ENCODE peak calls at places on chromosomes 5 and 9, in eight cellular contexts. Y, W, D, R, G, F, J and M are unnamed samples.

GRCh38 chr5:22779499-22779898 is 73.6 kb downstream of the CDH12 start:
- DNase-seq in W (no peak), D (no peak), R (no peak), Y (no peak), J (no peak), G (no peak), F (no peak), M (no peak)

GRCh38 chr5:67299317-67299716 is 102.7 kb upstream of the CD180 start:
- DNase-seq in R (peak), F (peak), G (no peak), W (no peak), Y (no peak), J (no peak), D (no peak), M (peak)

GRCh38 chr5:147464211-147464610 is 45.7 kb downstream of the DPYSL3 start:
- DNase-seq in J (peak), D (peak), F (peak), W (no peak), R (peak), G (peak), Y (peak), M (no peak)

GRCh38 chr5:177476531-177477233 is 3.2 kb upstream of the DBN1 start:
- DNase-seq in W (no peak), D (peak), Y (no peak), R (peak), J (no peak), F (no peak), G (no peak), M (peak)

GRCh38 chr9:86734762-86735161 is 212.5 kb downstream of the GAS1 start:
- DNase-seq in R (peak), G (no peak), W (no peak), Y (no peak), F (peak), J (no peak), D (peak), M (peak)

GRCh38 chr9:631596-631995 is 209.9 kb upstream of the DMRT1 start:
- DNase-seq in R (peak), Y (no peak), D (peak), J (no peak), F (peak), W (no peak), G (no peak), M (no peak)

GRCh38 chr5:64207978-64208377 is 42.3 kb downstream of the RNF180 start:
- DNase-seq in Y (no peak), J (no peak), D (no peak), F (peak), W (no peak), R (peak), G (peak), M (peak)

GRCh38 chr9:138043411-138044345 is 166.1 kb downstream of the CACNA1B start:
- DNase-seq in J (no peak), Y (no peak), G (no peak), D (no peak), R (no peak), W (no peak), F (no peak), M (no peak)

GRCh38 chr5:109740329-109740728 is 50.6 kb downstream of the MAN2A1 start:
- DNase-seq in D (peak), F (no peak), J (no peak), G (peak), Y (no peak), W (no peak), R (peak), M (no peak)

GRCh38 chr5:11146171-11146570 is 385.1 kb upstream of the DAP start:
- DNase-seq in F (no peak), J (no peak), R (peak), Y (no peak), W (no peak), G (no peak), D (no peak), M (no peak)

GRCh38 chr9:134317431-134318414 is 8.5 kb upstream of the RXRA start:
- DNase-seq in J (no peak), Y (no peak), F (no peak), R (peak), D (no peak), G (no peak), W (no peak), M (peak)

GRCh38 chr9:136239135-136239962 is 6.3 kb downstream of the QSOX2 start:
- DNase-seq in Y (peak), F (no peak), D (no peak), W (no peak), R (no peak), J (no peak), G (no peak), M (no peak)

GRCh38 chr5:39675676-39676075 is 250.9 kb upstream of the DAB2 start:
- DNase-seq in Y (no peak), D (no peak), F (no peak), R (no peak), J (no peak), G (no peak), W (no peak), M (no peak)

GRCh38 chr9:136808075-136808780 is 480 bp downstream of the RABL6 start:
- DNase-seq in W (no peak), Y (peak), D (no peak), R (peak), G (no peak), J (no peak), F (no peak), M (peak)

GRCh38 chr5:78367318-78367991 is 7.0 kb downstream of the SCAMP1 start:
- DNase-seq in J (no peak), D (no peak), R (no peak), W (no peak), Y (peak), G (peak), F (no peak), M (no peak)

GRCh38 chr9:37952731-37953130 is 48.8 kb upstream of the SLC25A51 start:
- DNase-seq in W (no peak), Y (no peak), G (peak), R (peak), F (peak), D (peak), J (no peak), M (peak)

GRCh38 chr5:139147743-139148079 is 50.5 kb downstream of the SIL1 start:
- DNase-seq in R (peak), Y (peak), D (peak), F (peak), J (no peak), G (peak), W (no peak), M (peak)

GRCh38 chr5:43068037-43068436 is 27.9 kb upstream of the ANXA2R start:
- DNase-seq in G (no peak), Y (no peak), J (no peak), R (no peak), F (no peak), W (no peak), D (no peak), M (no peak)

GRCh38 chr5:172336666-172337310 is 53.2 kb upstream of the UBTD2 start:
- DNase-seq in Y (peak), D (no peak), F (no peak), R (no peak), W (no peak), J (no peak), G (no peak), M (no peak)